ENCODE peak calls at places on chromosomes 2 and 18, in four cellular contexts. One of them, this sample, is unnamed.

GRCh38 chr18:40407913-40408312 is 1547.1 kb upstream of the PIK3C3 start:
- DNase-seq in GM10248: no peak
- DNase-seq in SIG-M5: no peak
- DNase-seq in dorsolateral prefrontal cortex: no peak
- DNase-seq in this sample: no peak

GRCh38 chr18:34031810-34032209 is 192.9 kb downstream of the NOL4 start:
- DNase-seq in GM10248: no peak
- DNase-seq in SIG-M5: no peak
- DNase-seq in dorsolateral prefrontal cortex: no peak
- DNase-seq in this sample: no peak

GRCh38 chr2:146312899-146313298 is 1531.9 kb upstream of the ACVR2A start:
- DNase-seq in GM10248: no peak
- DNase-seq in SIG-M5: no peak
- DNase-seq in dorsolateral prefrontal cortex: no peak
- DNase-seq in this sample: no peak

GRCh38 chr2:36352711-36353110 is 2.9 kb upstream of the CRIM1 start:
- DNase-seq in GM10248: no peak
- DNase-seq in SIG-M5: no peak
- DNase-seq in dorsolateral prefrontal cortex: no peak
- DNase-seq in this sample: no peak

GRCh38 chr2:61549546-61549945 is 11.4 kb upstream of the XPO1 start:
- DNase-seq in GM10248: no peak
- DNase-seq in SIG-M5: no peak
- DNase-seq in dorsolateral prefrontal cortex: no peak
- DNase-seq in this sample: no peak

GRCh38 chr2:20180676-20181648 is 44.0 kb downstream of the SDC1 start:
- DNase-seq in GM10248: no peak
- DNase-seq in SIG-M5: no peak
- DNase-seq in dorsolateral prefrontal cortex: no peak
- DNase-seq in this sample: no peak

GRCh38 chr2:220434365-220434764 is 806.9 kb downstream of the SLC4A3 start:
- DNase-seq in GM10248: no peak
- DNase-seq in SIG-M5: no peak
- DNase-seq in dorsolateral prefrontal cortex: no peak
- DNase-seq in this sample: no peak

GRCh38 chr2:8966123-8966908 is 37.2 kb downstream of the MBOAT2 start:
- DNase-seq in GM10248: no peak
- DNase-seq in SIG-M5: no peak
- DNase-seq in dorsolateral prefrontal cortex: no peak
- DNase-seq in this sample: no peak

GRCh38 chr2:171531836-171532450 is 9.7 kb downstream of the CYBRD1 start:
- DNase-seq in GM10248: no peak
- DNase-seq in SIG-M5: no peak
- DNase-seq in dorsolateral prefrontal cortex: no peak
- DNase-seq in this sample: no peak

GRCh38 chr18:33181016-33181415 is 259.5 kb downstream of the CCDC178 start:
- DNase-seq in GM10248: no peak
- DNase-seq in SIG-M5: no peak
- DNase-seq in dorsolateral prefrontal cortex: no peak
- DNase-seq in this sample: no peak

GRCh38 chr2:138503087-138503442 is 1.5 kb downstream of the SPOPL start:
- DNase-seq in GM10248: no peak
- DNase-seq in SIG-M5: peak
- DNase-seq in dorsolateral prefrontal cortex: no peak
- DNase-seq in this sample: no peak

GRCh38 chr2:174051741-174052638 is 86.8 kb upstream of the SP3 start:
- DNase-seq in GM10248: no peak
- DNase-seq in SIG-M5: no peak
- DNase-seq in dorsolateral prefrontal cortex: no peak
- DNase-seq in this sample: no peak

GRCh38 chr2:33134764-33135560 is 188.2 kb downstream of the LTBP1 start:
- DNase-seq in GM10248: no peak
- DNase-seq in SIG-M5: no peak
- DNase-seq in dorsolateral prefrontal cortex: no peak
- DNase-seq in this sample: no peak

GRCh38 chr2:180334514-180334913 is 327.4 kb upstream of the CWC22 start:
- DNase-seq in GM10248: peak
- DNase-seq in SIG-M5: peak
- DNase-seq in dorsolateral prefrontal cortex: no peak
- DNase-seq in this sample: no peak

GRCh38 chr2:222025891-222026271 is 272.9 kb downstream of the PAX3 start:
- DNase-seq in GM10248: no peak
- DNase-seq in SIG-M5: no peak
- DNase-seq in dorsolateral prefrontal cortex: no peak
- DNase-seq in this sample: no peak

GRCh38 chr18:76265375-76266225 is 229.4 kb downstream of the ZNF516 start:
- DNase-seq in GM10248: no peak
- DNase-seq in SIG-M5: no peak
- DNase-seq in dorsolateral prefrontal cortex: no peak
- DNase-seq in this sample: no peak

GRCh38 chr18:6741290-6741689 is 11.8 kb downstream of the ARHGAP28 start:
- DNase-seq in GM10248: no peak
- DNase-seq in SIG-M5: no peak
- DNase-seq in dorsolateral prefrontal cortex: no peak
- DNase-seq in this sample: no peak

GRCh38 chr18:36203360-36203895 is 16.1 kb downstream of the MOCOS start:
- DNase-seq in GM10248: no peak
- DNase-seq in SIG-M5: no peak
- DNase-seq in dorsolateral prefrontal cortex: no peak
- DNase-seq in this sample: no peak

GRCh38 chr2:66303471-66303870 is 131.5 kb upstream of the MEIS1 start:
- DNase-seq in GM10248: no peak
- DNase-seq in SIG-M5: no peak
- DNase-seq in dorsolateral prefrontal cortex: no peak
- DNase-seq in this sample: no peak

GRCh38 chr18:55284614-55285013 is 303.4 kb downstream of the TCF4 start:
- DNase-seq in GM10248: no peak
- DNase-seq in SIG-M5: no peak
- DNase-seq in dorsolateral prefrontal cortex: no peak
- DNase-seq in this sample: no peak

GRCh38 chr2:20702563-20702962 is 35.6 kb downstream of the GDF7 start:
- DNase-seq in GM10248: no peak
- DNase-seq in SIG-M5: no peak
- DNase-seq in dorsolateral prefrontal cortex: no peak
- DNase-seq in this sample: no peak

GRCh38 chr18:13520741-13521140 is 205.6 kb downstream of the FAM210A start:
- DNase-seq in GM10248: no peak
- DNase-seq in SIG-M5: no peak
- DNase-seq in dorsolateral prefrontal cortex: no peak
- DNase-seq in this sample: no peak

GRCh38 chr18:47830772-47831171 is 99.7 kb downstream of the SMAD2 start:
- DNase-seq in GM10248: no peak
- DNase-seq in SIG-M5: no peak
- DNase-seq in dorsolateral prefrontal cortex: no peak
- DNase-seq in this sample: no peak

GRCh38 chr18:77130229-77131099 is 2.1 kb downstream of the MBP start:
- DNase-seq in GM10248: no peak
- DNase-seq in SIG-M5: no peak
- DNase-seq in dorsolateral prefrontal cortex: no peak
- DNase-seq in this sample: no peak

GRCh38 chr2:144583741-144584453 is 64.0 kb upstream of the ZEB2 start:
- DNase-seq in GM10248: no peak
- DNase-seq in SIG-M5: no peak
- DNase-seq in dorsolateral prefrontal cortex: no peak
- DNase-seq in this sample: no peak

GRCh38 chr2:228698963-228699362 is 517.5 kb upstream of the SPHKAP start:
- DNase-seq in GM10248: no peak
- DNase-seq in SIG-M5: no peak
- DNase-seq in dorsolateral prefrontal cortex: no peak
- DNase-seq in this sample: no peak